ENCODE peak calls at places on chromosome 2, in eight cellular contexts. M is WERI-Rb-1, G is astrocyte of the spinal cord, I is AG04450, R is cardiac fibroblast, T is SJSA1, A is endodermal cell, C is fibroblast of lung. X is an unnamed sample.

GRCh38 chr2:215870986-215871385 is 142.4 kb downstream of the MREG start:
- DNase-seq in C (no peak), A (peak; percentile 72), G (no peak), M (peak; percentile 48), T (no peak), R (no peak), I (no peak), X (peak; percentile 16)

GRCh38 chr2:203579131-203579643 is 44.1 kb upstream of the RAPH1 start:
- DNase-seq in I (peak; percentile 26), C (peak; percentile 80), M (no peak), R (peak; percentile 68), A (peak; percentile 69), T (peak; percentile 46), G (peak; percentile 75), X (peak; percentile 88)

GRCh38 chr2:195848119-195848899 is 191.3 kb downstream of the SLC39A10 start:
- DNase-seq in M (no peak), C (no peak), I (no peak), G (no peak), R (no peak), T (no peak), A (no peak), X (peak; percentile 23)

GRCh38 chr2:47063159-47063930 is 91.8 kb downstream of the STPG4 start:
- DNase-seq in C (no peak), R (no peak), A (no peak), I (no peak), M (no peak), G (no peak), T (no peak), X (no peak)

GRCh38 chr2:10375570-10376266 is 72.4 kb downstream of the ODC1 start:
- DNase-seq in G (no peak), I (no peak), R (no peak), M (no peak), A (no peak), C (no peak), T (no peak), X (peak; percentile 13)

GRCh38 chr2:203656522-203657287 is 49.7 kb upstream of the CD28 start:
- DNase-seq in A (peak; percentile 53), C (peak; percentile 35), I (no peak), M (no peak), G (no peak), T (no peak), R (peak; percentile 83), X (peak; percentile 19)

GRCh38 chr2:141968377-141968920 is 162.4 kb downstream of the LRP1B start:
- DNase-seq in T (no peak), R (no peak), G (peak; percentile 25), A (no peak), M (no peak), C (peak; percentile 62), I (no peak), X (no peak)

GRCh38 chr2:112182581-112183034 is 44.4 kb downstream of the FBLN7 start:
- DNase-seq in R (no peak), G (no peak), C (no peak), M (no peak), A (peak; percentile 41), T (no peak), I (no peak), X (no peak)

GRCh38 chr2:85539361-85540130 is 578 bp downstream of the MAT2A start:
- DNase-seq in T (peak; percentile 75), I (no peak), C (peak; percentile 61), M (peak; percentile 61), R (peak; percentile 71), A (peak; percentile 73), G (peak; percentile 73), X (peak; percentile 84)

GRCh38 chr2:223306371-223306770 is 254.4 kb downstream of the KCNE4 start:
- DNase-seq in T (no peak), M (peak; percentile 42), C (peak; percentile 36), G (peak; percentile 41), I (peak; percentile 1), A (peak; percentile 77), R (peak; percentile 46), X (peak; percentile 56)

GRCh38 chr2:174774828-174775227 is 10.6 kb upstream of the CHRNA1 start:
- DNase-seq in A (no peak), T (no peak), M (no peak), G (no peak), C (no peak), R (no peak), I (no peak), X (no peak)

GRCh38 chr2:233691443-233692433 is 952 bp upstream of the UGT1A6 start:
- DNase-seq in T (no peak), M (no peak), A (no peak), G (no peak), C (no peak), R (no peak), I (no peak), X (no peak)
- H3K4me3 ChIP-seq in T (no peak overlapping the region), M (no peak overlapping the region), A (no peak overlapping the region), G (no peak overlapping the region), C (no peak overlapping the region), R (no peak overlapping the region), I (no peak overlapping the region), X (no peak overlapping the region)

GRCh38 chr2:65366595-65367125 is 65.7 kb downstream of the SPRED2 start:
- DNase-seq in C (peak; percentile 97), I (peak; percentile 80), R (peak; percentile 90), M (no peak), G (peak; percentile 95), A (no peak), T (peak; percentile 81), X (peak; percentile 84)
- H3K4me3 ChIP-seq in C (peak overlapping the region; percentile 20), I (peak overlapping the region; percentile 54), R (peak overlapping the region; percentile 51), M (no peak overlapping the region), G (peak overlapping the region; percentile 47), A (no peak overlapping the region), T (peak overlapping the region; percentile 28), X (no peak overlapping the region)

DNA sequence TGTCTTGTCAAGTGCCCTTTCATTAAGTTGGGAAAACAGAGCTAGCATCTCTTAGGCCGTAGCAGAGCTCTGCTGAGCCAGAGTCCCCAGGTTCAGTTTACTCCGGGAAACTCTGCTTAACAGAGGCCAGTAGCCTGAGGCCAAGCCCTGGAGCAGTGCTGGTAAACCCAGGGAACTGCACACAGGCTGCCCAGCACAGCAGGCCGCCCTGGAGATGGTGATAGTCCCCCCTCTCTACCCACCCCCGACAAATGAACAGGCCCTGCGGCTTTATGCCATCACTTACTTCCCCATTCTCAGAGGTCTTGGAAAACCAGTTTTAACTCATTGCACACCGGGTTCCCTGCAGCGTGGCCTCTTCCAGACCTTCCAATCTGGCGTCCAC is 3.5 kb downstream of the CNNM4 start:
- DNase-seq in A (peak; percentile 70), G (no peak), M (peak; percentile 21), T (no peak), I (no peak), R (no peak), C (no peak), X (no peak)
- H3K4me3 ChIP-seq in A (peak overlapping the region; percentile 89), G (no peak overlapping the region), M (peak overlapping the region; percentile 37), T (no peak overlapping the region), I (peak overlapping the region; percentile 52), R (no peak overlapping the region), C (no peak overlapping the region), X (peak overlapping the region; percentile 70)

GRCh38 chr2:20352230-20353216 is 1.9 kb upstream of the PUM2 start:
- DNase-seq in I (no peak), G (no peak), T (no peak), R (no peak), A (peak; percentile 56), M (peak; percentile 79), C (no peak), X (peak; percentile 20)
- H3K4me3 ChIP-seq in I (no peak overlapping the region), G (no peak overlapping the region), T (no peak overlapping the region), R (no peak overlapping the region), A (peak overlapping the region; percentile 96), M (peak overlapping the region; percentile 63), C (no peak overlapping the region), X (peak overlapping the region; percentile 65)

GRCh38 chr2:30403592-30404353 is 43.3 kb upstream of the LCLAT1 start:
- DNase-seq in R (no peak), T (no peak), A (no peak), G (no peak), M (no peak), I (no peak), C (no peak), X (no peak)
- H3K4me3 ChIP-seq in R (no peak overlapping the region), T (no peak overlapping the region), A (no peak overlapping the region), G (no peak overlapping the region), M (no peak overlapping the region), I (no peak overlapping the region), C (no peak overlapping the region), X (no peak overlapping the region)

GRCh38 chr2:109444916-109445315 is 168.8 kb downstream of the SEPTIN10 start:
- DNase-seq in C (no peak), T (no peak), G (no peak), I (no peak), R (no peak), M (no peak), A (no peak), X (no peak)
- H3K4me3 ChIP-seq in C (no peak overlapping the region), T (no peak overlapping the region), G (no peak overlapping the region), I (no peak overlapping the region), R (no peak overlapping the region), M (no peak overlapping the region), A (no peak overlapping the region), X (no peak overlapping the region)

GRCh38 chr2:36515538-36515937 is 82.4 kb downstream of the FEZ2 start:
- DNase-seq in A (no peak), M (no peak), T (no peak), I (no peak), C (no peak), R (no peak), G (no peak), X (no peak)
- H3K4me3 ChIP-seq in A (no peak overlapping the region), M (no peak overlapping the region), T (no peak overlapping the region), I (no peak overlapping the region), C (no peak overlapping the region), R (no peak overlapping the region), G (no peak overlapping the region), X (no peak overlapping the region)